ENCODE peak calls at places on chromosomes 1 and 21, in nine cellular contexts. One of them, this sample, is unnamed.

GRCh38 chr1:172487550-172487949 is 43.7 kb upstream of the PIGC start:
- DNase-seq in stimulated activated CD8-positive, alpha-beta memory T cell treated with anti-CD3 and anti-CD28 coated beads, Interleukin-15, amount 100 ng/mL, for 24 hours: no peak
- DNase-seq in uterus: no peak
- DNase-seq in activated CD4-positive, alpha-beta T cell treated with anti-CD3 and anti-CD28 coated beads, Interleukin-2, amount 10 ng/mL, durations not matched to agents 7 days and 5 days: no peak
- DNase-seq in activated T-cell treated with anti-CD3 and anti-CD28 coated beads, Interleukin-2, amount 50 U/mL, for 1 hour: no peak
- DNase-seq in NCI-H1694 treated with DMSO at 0.1 percent for 48 hours: no peak
- DNase-seq in G401: no peak
- DNase-seq in stimulated activated CD4-positive, alpha-beta T cell treated with anti-CD3 and anti-CD28 coated beads, Interleukin-4, amount 100 ng/mL, for 48 hours: no peak
- DNase-seq in RWPE1: no peak
- DNase-seq in this sample: no peak

GRCh38 chr1:201719812-201720521 is 109.0 kb upstream of the IPO9 start:
- DNase-seq in stimulated activated CD8-positive, alpha-beta memory T cell treated with anti-CD3 and anti-CD28 coated beads, Interleukin-15, amount 100 ng/mL, for 24 hours: no peak
- DNase-seq in uterus: peak; percentile 91
- DNase-seq in activated CD4-positive, alpha-beta T cell treated with anti-CD3 and anti-CD28 coated beads, Interleukin-2, amount 10 ng/mL, durations not matched to agents 7 days and 5 days: no peak
- DNase-seq in activated T-cell treated with anti-CD3 and anti-CD28 coated beads, Interleukin-2, amount 50 U/mL, for 1 hour: no peak
- DNase-seq in NCI-H1694 treated with DMSO at 0.1 percent for 48 hours: peak; percentile 59
- DNase-seq in G401: peak; percentile 31
- DNase-seq in stimulated activated CD4-positive, alpha-beta T cell treated with anti-CD3 and anti-CD28 coated beads, Interleukin-4, amount 100 ng/mL, for 48 hours: no peak
- DNase-seq in RWPE1: no peak
- DNase-seq in this sample: no peak

GRCh38 chr1:56255516-56256181 is 323.7 kb downstream of the PLPP3 start:
- DNase-seq in stimulated activated CD8-positive, alpha-beta memory T cell treated with anti-CD3 and anti-CD28 coated beads, Interleukin-15, amount 100 ng/mL, for 24 hours: no peak
- DNase-seq in uterus: peak; percentile 87
- DNase-seq in activated CD4-positive, alpha-beta T cell treated with anti-CD3 and anti-CD28 coated beads, Interleukin-2, amount 10 ng/mL, durations not matched to agents 7 days and 5 days: no peak
- DNase-seq in activated T-cell treated with anti-CD3 and anti-CD28 coated beads, Interleukin-2, amount 50 U/mL, for 1 hour: no peak
- DNase-seq in NCI-H1694 treated with DMSO at 0.1 percent for 48 hours: no peak
- DNase-seq in G401: peak; percentile 19
- DNase-seq in stimulated activated CD4-positive, alpha-beta T cell treated with anti-CD3 and anti-CD28 coated beads, Interleukin-4, amount 100 ng/mL, for 48 hours: no peak
- DNase-seq in RWPE1: no peak
- DNase-seq in this sample: peak; percentile 56

GRCh38 chr1:153985984-153986761 is at the start of gene RAB13:
- DNase-seq in stimulated activated CD8-positive, alpha-beta memory T cell treated with anti-CD3 and anti-CD28 coated beads, Interleukin-15, amount 100 ng/mL, for 24 hours: no peak
- DNase-seq in uterus: peak; percentile 88
- DNase-seq in activated CD4-positive, alpha-beta T cell treated with anti-CD3 and anti-CD28 coated beads, Interleukin-2, amount 10 ng/mL, durations not matched to agents 7 days and 5 days: no peak
- DNase-seq in activated T-cell treated with anti-CD3 and anti-CD28 coated beads, Interleukin-2, amount 50 U/mL, for 1 hour: no peak
- DNase-seq in NCI-H1694 treated with DMSO at 0.1 percent for 48 hours: peak; percentile 79
- DNase-seq in G401: peak; percentile 46
- DNase-seq in stimulated activated CD4-positive, alpha-beta T cell treated with anti-CD3 and anti-CD28 coated beads, Interleukin-4, amount 100 ng/mL, for 48 hours: no peak
- DNase-seq in RWPE1: peak; percentile 93
- DNase-seq in this sample: peak; percentile 96

GRCh38 chr21:15063081-15063820 is 1.5 kb downstream of the NRIP1 start:
- DNase-seq in stimulated activated CD8-positive, alpha-beta memory T cell treated with anti-CD3 and anti-CD28 coated beads, Interleukin-15, amount 100 ng/mL, for 24 hours: no peak
- DNase-seq in uterus: no peak
- DNase-seq in activated CD4-positive, alpha-beta T cell treated with anti-CD3 and anti-CD28 coated beads, Interleukin-2, amount 10 ng/mL, durations not matched to agents 7 days and 5 days: peak; percentile 34
- DNase-seq in activated T-cell treated with anti-CD3 and anti-CD28 coated beads, Interleukin-2, amount 50 U/mL, for 1 hour: peak; percentile 30
- DNase-seq in NCI-H1694 treated with DMSO at 0.1 percent for 48 hours: no peak
- DNase-seq in G401: no peak
- DNase-seq in stimulated activated CD4-positive, alpha-beta T cell treated with anti-CD3 and anti-CD28 coated beads, Interleukin-4, amount 100 ng/mL, for 48 hours: no peak
- DNase-seq in RWPE1: peak; percentile 33
- DNase-seq in this sample: peak; percentile 33

GRCh38 chr21:45420061-45420521 is 15.1 kb downstream of the COL18A1 start:
- DNase-seq in stimulated activated CD8-positive, alpha-beta memory T cell treated with anti-CD3 and anti-CD28 coated beads, Interleukin-15, amount 100 ng/mL, for 24 hours: no peak
- DNase-seq in uterus: no peak
- DNase-seq in activated CD4-positive, alpha-beta T cell treated with anti-CD3 and anti-CD28 coated beads, Interleukin-2, amount 10 ng/mL, durations not matched to agents 7 days and 5 days: no peak
- DNase-seq in activated T-cell treated with anti-CD3 and anti-CD28 coated beads, Interleukin-2, amount 50 U/mL, for 1 hour: no peak
- DNase-seq in NCI-H1694 treated with DMSO at 0.1 percent for 48 hours: no peak
- DNase-seq in G401: peak; percentile 59
- DNase-seq in stimulated activated CD4-positive, alpha-beta T cell treated with anti-CD3 and anti-CD28 coated beads, Interleukin-4, amount 100 ng/mL, for 48 hours: no peak
- DNase-seq in RWPE1: no peak
- DNase-seq in this sample: no peak

GRCh38 chr21:33736569-33736968 is 94.3 kb downstream of the ITSN1 start:
- DNase-seq in stimulated activated CD8-positive, alpha-beta memory T cell treated with anti-CD3 and anti-CD28 coated beads, Interleukin-15, amount 100 ng/mL, for 24 hours: no peak
- DNase-seq in uterus: no peak
- DNase-seq in activated CD4-positive, alpha-beta T cell treated with anti-CD3 and anti-CD28 coated beads, Interleukin-2, amount 10 ng/mL, durations not matched to agents 7 days and 5 days: no peak
- DNase-seq in activated T-cell treated with anti-CD3 and anti-CD28 coated beads, Interleukin-2, amount 50 U/mL, for 1 hour: no peak
- DNase-seq in NCI-H1694 treated with DMSO at 0.1 percent for 48 hours: no peak
- DNase-seq in G401: no peak
- DNase-seq in stimulated activated CD4-positive, alpha-beta T cell treated with anti-CD3 and anti-CD28 coated beads, Interleukin-4, amount 100 ng/mL, for 48 hours: no peak
- DNase-seq in RWPE1: no peak
- DNase-seq in this sample: no peak

GRCh38 chr1:113101588-113101987 is 28.6 kb downstream of the LRIG2 start:
- DNase-seq in stimulated activated CD8-positive, alpha-beta memory T cell treated with anti-CD3 and anti-CD28 coated beads, Interleukin-15, amount 100 ng/mL, for 24 hours: no peak
- DNase-seq in uterus: no peak
- DNase-seq in activated CD4-positive, alpha-beta T cell treated with anti-CD3 and anti-CD28 coated beads, Interleukin-2, amount 10 ng/mL, durations not matched to agents 7 days and 5 days: no peak
- DNase-seq in activated T-cell treated with anti-CD3 and anti-CD28 coated beads, Interleukin-2, amount 50 U/mL, for 1 hour: no peak
- DNase-seq in NCI-H1694 treated with DMSO at 0.1 percent for 48 hours: no peak
- DNase-seq in G401: no peak
- DNase-seq in stimulated activated CD4-positive, alpha-beta T cell treated with anti-CD3 and anti-CD28 coated beads, Interleukin-4, amount 100 ng/mL, for 48 hours: no peak
- DNase-seq in RWPE1: no peak
- DNase-seq in this sample: no peak

GRCh38 chr21:43604505-43605204 is 54.6 kb downstream of the HSF2BP start:
- DNase-seq in stimulated activated CD8-positive, alpha-beta memory T cell treated with anti-CD3 and anti-CD28 coated beads, Interleukin-15, amount 100 ng/mL, for 24 hours: no peak
- DNase-seq in uterus: no peak
- DNase-seq in activated CD4-positive, alpha-beta T cell treated with anti-CD3 and anti-CD28 coated beads, Interleukin-2, amount 10 ng/mL, durations not matched to agents 7 days and 5 days: no peak
- DNase-seq in activated T-cell treated with anti-CD3 and anti-CD28 coated beads, Interleukin-2, amount 50 U/mL, for 1 hour: no peak
- DNase-seq in NCI-H1694 treated with DMSO at 0.1 percent for 48 hours: no peak
- DNase-seq in G401: no peak
- DNase-seq in stimulated activated CD4-positive, alpha-beta T cell treated with anti-CD3 and anti-CD28 coated beads, Interleukin-4, amount 100 ng/mL, for 48 hours: no peak
- DNase-seq in RWPE1: no peak
- DNase-seq in this sample: no peak

GRCh38 chr1:39110325-39110851 is 84.2 kb downstream of the NDUFS5 start:
- DNase-seq in stimulated activated CD8-positive, alpha-beta memory T cell treated with anti-CD3 and anti-CD28 coated beads, Interleukin-15, amount 100 ng/mL, for 24 hours: no peak
- DNase-seq in uterus: peak; percentile 50
- DNase-seq in activated CD4-positive, alpha-beta T cell treated with anti-CD3 and anti-CD28 coated beads, Interleukin-2, amount 10 ng/mL, durations not matched to agents 7 days and 5 days: no peak
- DNase-seq in activated T-cell treated with anti-CD3 and anti-CD28 coated beads, Interleukin-2, amount 50 U/mL, for 1 hour: no peak
- DNase-seq in NCI-H1694 treated with DMSO at 0.1 percent for 48 hours: no peak
- DNase-seq in G401: no peak
- DNase-seq in stimulated activated CD4-positive, alpha-beta T cell treated with anti-CD3 and anti-CD28 coated beads, Interleukin-4, amount 100 ng/mL, for 48 hours: no peak
- DNase-seq in RWPE1: peak; percentile 53
- DNase-seq in this sample: peak; percentile 82

GRCh38 chr21:46307625-46308024 is 16.0 kb downstream of the C21orf58 start:
- DNase-seq in stimulated activated CD8-positive, alpha-beta memory T cell treated with anti-CD3 and anti-CD28 coated beads, Interleukin-15, amount 100 ng/mL, for 24 hours: no peak
- DNase-seq in uterus: no peak
- DNase-seq in activated CD4-positive, alpha-beta T cell treated with anti-CD3 and anti-CD28 coated beads, Interleukin-2, amount 10 ng/mL, durations not matched to agents 7 days and 5 days: no peak
- DNase-seq in activated T-cell treated with anti-CD3 and anti-CD28 coated beads, Interleukin-2, amount 50 U/mL, for 1 hour: no peak
- DNase-seq in NCI-H1694 treated with DMSO at 0.1 percent for 48 hours: no peak
- DNase-seq in G401: no peak
- DNase-seq in stimulated activated CD4-positive, alpha-beta T cell treated with anti-CD3 and anti-CD28 coated beads, Interleukin-4, amount 100 ng/mL, for 48 hours: no peak
- DNase-seq in RWPE1: no peak
- DNase-seq in this sample: no peak

GRCh38 chr1:23437355-23437664 is 12.8 kb upstream of the TCEA3 start:
- DNase-seq in stimulated activated CD8-positive, alpha-beta memory T cell treated with anti-CD3 and anti-CD28 coated beads, Interleukin-15, amount 100 ng/mL, for 24 hours: no peak
- DNase-seq in uterus: no peak
- DNase-seq in activated CD4-positive, alpha-beta T cell treated with anti-CD3 and anti-CD28 coated beads, Interleukin-2, amount 10 ng/mL, durations not matched to agents 7 days and 5 days: no peak
- DNase-seq in activated T-cell treated with anti-CD3 and anti-CD28 coated beads, Interleukin-2, amount 50 U/mL, for 1 hour: no peak
- DNase-seq in NCI-H1694 treated with DMSO at 0.1 percent for 48 hours: no peak
- DNase-seq in G401: no peak
- DNase-seq in stimulated activated CD4-positive, alpha-beta T cell treated with anti-CD3 and anti-CD28 coated beads, Interleukin-4, amount 100 ng/mL, for 48 hours: no peak
- DNase-seq in RWPE1: no peak
- DNase-seq in this sample: no peak

GRCh38 chr1:32014937-32015363 is 1.3 kb downstream of the KHDRBS1 start:
- DNase-seq in stimulated activated CD8-positive, alpha-beta memory T cell treated with anti-CD3 and anti-CD28 coated beads, Interleukin-15, amount 100 ng/mL, for 24 hours: no peak
- DNase-seq in uterus: no peak
- DNase-seq in activated CD4-positive, alpha-beta T cell treated with anti-CD3 and anti-CD28 coated beads, Interleukin-2, amount 10 ng/mL, durations not matched to agents 7 days and 5 days: no peak
- DNase-seq in activated T-cell treated with anti-CD3 and anti-CD28 coated beads, Interleukin-2, amount 50 U/mL, for 1 hour: no peak
- DNase-seq in NCI-H1694 treated with DMSO at 0.1 percent for 48 hours: no peak
- DNase-seq in G401: no peak
- DNase-seq in stimulated activated CD4-positive, alpha-beta T cell treated with anti-CD3 and anti-CD28 coated beads, Interleukin-4, amount 100 ng/mL, for 48 hours: no peak
- DNase-seq in RWPE1: no peak
- DNase-seq in this sample: no peak

GRCh38 chr1:87024936-87025537 is 110.6 kb downstream of the HS2ST1 start:
- DNase-seq in stimulated activated CD8-positive, alpha-beta memory T cell treated with anti-CD3 and anti-CD28 coated beads, Interleukin-15, amount 100 ng/mL, for 24 hours: no peak
- DNase-seq in uterus: no peak
- DNase-seq in activated CD4-positive, alpha-beta T cell treated with anti-CD3 and anti-CD28 coated beads, Interleukin-2, amount 10 ng/mL, durations not matched to agents 7 days and 5 days: no peak
- DNase-seq in activated T-cell treated with anti-CD3 and anti-CD28 coated beads, Interleukin-2, amount 50 U/mL, for 1 hour: no peak
- DNase-seq in NCI-H1694 treated with DMSO at 0.1 percent for 48 hours: peak; percentile 59
- DNase-seq in G401: peak; percentile 73
- DNase-seq in stimulated activated CD4-positive, alpha-beta T cell treated with anti-CD3 and anti-CD28 coated beads, Interleukin-4, amount 100 ng/mL, for 48 hours: no peak
- DNase-seq in RWPE1: peak; percentile 45
- DNase-seq in this sample: peak; percentile 54

GRCh38 chr1:156154317-156154749 is 948 bp downstream of the SEMA4A start:
- DNase-seq in stimulated activated CD8-positive, alpha-beta memory T cell treated with anti-CD3 and anti-CD28 coated beads, Interleukin-15, amount 100 ng/mL, for 24 hours: no peak
- DNase-seq in uterus: no peak
- DNase-seq in activated CD4-positive, alpha-beta T cell treated with anti-CD3 and anti-CD28 coated beads, Interleukin-2, amount 10 ng/mL, durations not matched to agents 7 days and 5 days: peak; percentile 71
- DNase-seq in activated T-cell treated with anti-CD3 and anti-CD28 coated beads, Interleukin-2, amount 50 U/mL, for 1 hour: no peak
- DNase-seq in NCI-H1694 treated with DMSO at 0.1 percent for 48 hours: no peak
- DNase-seq in G401: no peak
- DNase-seq in stimulated activated CD4-positive, alpha-beta T cell treated with anti-CD3 and anti-CD28 coated beads, Interleukin-4, amount 100 ng/mL, for 48 hours: peak; percentile 44
- DNase-seq in RWPE1: no peak
- DNase-seq in this sample: no peak